ENCODE peak calls at places on chromosomes 4 and X, in six cellular contexts. W is esophagus muscularis mucosa, M is Peyer's patch, H is mesendoderm, V is endodermal cell, G is lung. Q is an unnamed sample.
A peak's percentile ranks its signal among the peaks of the same experiment; 100 is the strongest.

GRCh38 chr4:74316397-74316796 is 8.1 kb downstream of the EPGN start:
- DNase-seq in H (peak; percentile 61), W (no peak), V (no peak), G (no peak), M (no peak), Q (no peak)

GRCh38 chrX:74853255-74853654 is 72.0 kb downstream of the NEXMIF start:
- DNase-seq in G (no peak), V (no peak), W (no peak), M (no peak), H (no peak), Q (no peak)

GRCh38 chrX:149074429-149074828 is 430.7 kb downstream of the IDS start:
- DNase-seq in V (no peak), M (no peak), W (peak; percentile 81), H (peak; percentile 1), G (no peak), Q (no peak)

GRCh38 chr4:3766791-3767561 is 791 bp downstream of the ADRA2C start:
- DNase-seq in H (peak; percentile 94), W (no peak), M (no peak), G (no peak), V (peak; percentile 92), Q (no peak)

GRCh38 chr4:73815145-73815544 is 21.3 kb upstream of the CXCL6 start:
- DNase-seq in M (no peak), W (no peak), G (no peak), H (no peak), V (no peak), Q (no peak)

GRCh38 chr4:149735796-149736195 is 79.8 kb downstream of the IQCM start:
- DNase-seq in V (no peak), G (no peak), H (no peak), W (no peak), M (no peak), Q (no peak)

GRCh38 chr4:108103096-108103495 is 65.6 kb downstream of the LEF1 start:
- DNase-seq in V (no peak), G (no peak), H (no peak), W (no peak), M (no peak), Q (no peak)

GRCh38 chrX:44828008-44828605 is 15.7 kb upstream of the DUSP21 start:
- DNase-seq in H (no peak), G (no peak), M (no peak), V (no peak), W (no peak), Q (no peak)

GRCh38 chr4:166594326-166594946 is 639.9 kb downstream of the SPOCK3 start:
- DNase-seq in W (no peak), V (peak; percentile 85), H (peak; percentile 70), G (no peak), M (no peak), Q (no peak)

GRCh38 chr4:187608001-187608421 is 387.6 kb upstream of the ZFP42 start:
- DNase-seq in V (no peak), M (no peak), G (no peak), H (peak; percentile 11), W (no peak), Q (no peak)

GRCh38 chr4:7806080-7806630 is 133.5 kb downstream of the AFAP1 start:
- DNase-seq in M (no peak), W (no peak), H (no peak), G (peak; percentile 59), V (peak; percentile 60), Q (no peak)
- H3K4me3 ChIP-seq in M (no peak overlapping the region), W (no peak overlapping the region), H (no peak overlapping the region), G (no peak overlapping the region), V (no peak overlapping the region), Q (no peak overlapping the region)

DNA sequence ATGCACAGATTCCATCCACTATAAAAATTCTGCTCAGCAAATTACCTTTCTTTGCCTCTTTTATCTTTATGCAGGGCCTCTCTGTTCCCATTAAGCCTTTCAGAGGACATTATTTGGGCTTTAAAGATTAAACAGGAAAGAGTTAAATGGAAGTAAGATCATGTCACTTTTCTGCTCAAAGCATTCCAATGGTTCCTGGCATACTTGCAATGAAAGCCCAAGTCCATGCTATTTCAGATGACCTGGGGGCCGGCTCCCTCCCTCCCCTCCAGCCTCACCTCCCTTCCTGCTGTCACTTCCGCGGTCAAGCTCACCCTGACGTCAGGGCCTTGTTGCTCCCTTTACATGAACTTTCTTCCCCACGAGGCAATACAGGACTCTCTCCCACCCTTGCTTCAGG is 125.5 kb downstream of the C4orf51 start:
- DNase-seq in V (peak; percentile 77), W (no peak), G (no peak), M (no peak), H (peak; percentile 97), Q (no peak)
- H3K4me1 ChIP-seq in V (peaks cover 7% of the 10 kb centered on the region), W (peaks cover 17% of the 10 kb centered on the region), G (peaks cover 3% of the 10 kb centered on the region), M (no peaks in the 10 kb centered on the region), H (peaks cover 1% of the 10 kb centered on the region), Q (no peaks in the 10 kb centered on the region)

GRCh38 chrX:111616786-111617185 is 64.2 kb upstream of the ALG13 start:
- DNase-seq in W (no peak), V (no peak), M (no peak), G (no peak), H (no peak), Q (no peak)
- H3K27me3 ChIP-seq in W (no peaks in the 10 kb centered on the region), V (no peaks in the 10 kb centered on the region), M (no peaks in the 10 kb centered on the region), G (no peaks in the 10 kb centered on the region), H (no peaks in the 10 kb centered on the region), Q (no peaks in the 10 kb centered on the region)

DNA sequence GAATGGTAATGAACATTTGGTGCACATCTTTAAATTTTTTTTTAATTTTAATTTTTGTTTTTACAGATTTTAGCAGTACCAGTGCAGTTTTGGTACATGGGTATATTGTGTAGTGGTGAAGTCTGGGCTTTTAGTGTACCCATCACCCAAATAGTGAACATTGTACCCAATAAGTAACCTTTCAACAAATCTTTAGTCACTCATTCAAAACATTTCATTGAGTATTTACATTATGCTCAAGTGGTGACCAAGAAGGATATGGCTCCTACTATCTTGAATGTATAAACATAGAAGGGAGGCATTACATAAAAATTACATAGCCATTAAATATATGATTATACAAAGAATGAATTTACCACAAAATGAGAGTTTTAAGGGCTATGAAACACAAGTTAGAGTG is 223.3 kb downstream of the SPRY1 start:
- DNase-seq in M (no peak), G (no peak), W (no peak), H (no peak), V (no peak), Q (no peak)
- H3K4me3 ChIP-seq in M (no peak overlapping the region), G (no peak overlapping the region), W (no peak overlapping the region), H (no peak overlapping the region), V (no peak overlapping the region), Q (no peak overlapping the region)

GRCh38 chr4:111985386-111985890 is 159.8 kb upstream of the FAM241A start:
- DNase-seq in M (no peak), W (no peak), G (no peak), V (peak; percentile 42), H (peak; percentile 72), Q (no peak)
- H3K4me1 ChIP-seq in M (no peaks in the 10 kb centered on the region), W (no peaks in the 10 kb centered on the region), G (no peaks in the 10 kb centered on the region), V (no peaks in the 10 kb centered on the region), H (peaks cover 7% of the 10 kb centered on the region), Q (peaks cover 16% of the 10 kb centered on the region)

DNA sequence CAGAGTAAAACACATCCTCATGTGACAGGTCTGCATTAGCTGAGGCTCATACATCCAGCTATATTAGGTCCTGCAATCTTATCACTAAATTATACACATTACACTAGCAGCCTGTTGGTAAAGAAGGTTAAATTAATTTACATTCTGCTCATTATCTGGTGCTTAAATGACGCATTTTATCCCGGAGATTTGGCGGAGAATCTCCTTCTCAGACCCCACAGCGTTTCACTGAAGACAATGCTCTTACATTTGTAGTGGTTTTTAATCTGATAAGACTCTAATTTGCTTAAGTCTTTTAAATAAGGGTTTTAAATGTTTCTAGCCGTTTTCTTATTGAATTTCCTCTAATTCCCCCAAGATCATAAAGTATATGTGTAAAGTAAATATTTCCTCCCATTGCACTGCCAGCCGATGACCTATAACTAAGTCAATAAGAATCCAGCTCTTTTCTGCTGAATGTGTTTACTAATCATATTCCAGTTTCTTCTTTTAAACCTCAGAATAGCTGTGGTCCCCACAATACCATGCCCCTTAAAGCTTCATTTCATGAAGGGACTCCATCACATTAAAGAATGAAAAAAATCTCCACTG is 2.1 kb upstream of the PITX2 start:
- DNase-seq in G (no peak), V (no peak), M (no peak), H (peak; percentile 51), W (no peak), Q (no peak)
- H3K27me3 ChIP-seq in G (peaks cover 9% of the 10 kb centered on the region), V (peaks cover 54% of the 10 kb centered on the region), M (peaks cover 45% of the 10 kb centered on the region), H (peaks cover 24% of the 10 kb centered on the region), W (no peaks in the 10 kb centered on the region), Q (peaks cover 20% of the 10 kb centered on the region)

DNA sequence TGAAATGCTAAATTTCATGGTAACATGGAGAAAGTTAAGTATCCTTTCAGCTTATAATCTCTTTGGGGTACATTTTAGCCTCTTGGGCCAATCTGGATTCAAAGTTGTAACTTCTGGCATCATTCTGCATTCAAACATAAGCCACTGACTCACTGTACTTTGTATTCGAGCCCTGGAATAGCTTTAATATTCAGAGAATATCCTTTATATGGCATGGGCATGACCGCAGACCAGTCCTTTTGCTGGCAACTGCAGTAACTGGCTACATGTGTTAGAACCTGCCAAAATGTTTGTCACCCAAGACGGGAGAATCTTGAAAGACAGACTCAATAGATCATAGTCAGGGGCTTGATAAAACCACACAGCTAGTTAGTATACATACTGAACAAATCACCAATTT is 3.3 kb downstream of the GASK1B start:
- DNase-seq in M (no peak), G (no peak), W (no peak), V (no peak), H (no peak), Q (no peak)
- H3K4me3 ChIP-seq in M (peak overlapping the region; percentile 31), G (no peak overlapping the region), W (peak overlapping the region; percentile 54), V (no peak overlapping the region), H (no peak overlapping the region), Q (peak overlapping the region; percentile 50)

GRCh38 chr4:40575846-40576245 is 53.8 kb downstream of the RBM47 start:
- DNase-seq in W (no peak), M (no peak), G (no peak), V (no peak), H (peak; percentile 91), Q (no peak)
- H3K4me1 ChIP-seq in W (peaks cover 17% of the 10 kb centered on the region), M (no peaks in the 10 kb centered on the region), G (peaks cover 7% of the 10 kb centered on the region), V (peaks cover 4% of the 10 kb centered on the region), H (peaks cover 7% of the 10 kb centered on the region), Q (peaks cover 21% of the 10 kb centered on the region)